ENCODE peak calls at places on chromosomes 11 and 22, in five cellular contexts. One of them, this sample, is unnamed.

GRCh38 chr11:129270471-129270870 is 78.3 kb upstream of the ARHGAP32 start:
- DNase-seq in body of pancreas: no peak
- DNase-seq in suprapubic skin: no peak
- DNase-seq in heart left ventricle: no peak
- DNase-seq in lower leg skin: no peak
- DNase-seq in this sample: no peak

GRCh38 chr11:119795231-119795630 is 66.2 kb upstream of the NECTIN1 start:
- DNase-seq in heart left ventricle: no peak
- DNase-seq in suprapubic skin: no peak
- DNase-seq in body of pancreas: no peak
- DNase-seq in lower leg skin: no peak
- DNase-seq in this sample: no peak

GRCh38 chr11:120719348-120719747 is 207.8 kb downstream of the GRIK4 start:
- DNase-seq in heart left ventricle: no peak
- DNase-seq in suprapubic skin: no peak
- DNase-seq in lower leg skin: no peak
- DNase-seq in body of pancreas: no peak
- DNase-seq in this sample: no peak

GRCh38 chr22:29623553-29624169 is 20.2 kb downstream of the NF2 start:
- DNase-seq in body of pancreas: no peak
- DNase-seq in heart left ventricle: no peak
- DNase-seq in lower leg skin: no peak
- DNase-seq in suprapubic skin: no peak
- DNase-seq in this sample: no peak

GRCh38 chr11:44840085-44840478 is 110.6 kb downstream of the TP53I11 start:
- DNase-seq in heart left ventricle: no peak
- DNase-seq in suprapubic skin: no peak
- DNase-seq in lower leg skin: no peak
- DNase-seq in body of pancreas: no peak
- DNase-seq in this sample: peak

GRCh38 chr22:44532466-44533025 is 34.5 kb upstream of the RTL6 start:
- DNase-seq in suprapubic skin: no peak
- DNase-seq in lower leg skin: no peak
- DNase-seq in body of pancreas: no peak
- DNase-seq in heart left ventricle: no peak
- DNase-seq in this sample: no peak

GRCh38 chr11:65920035-65920802 is 993 bp downstream of the DRAP1 start:
- DNase-seq in body of pancreas: no peak
- DNase-seq in lower leg skin: peak
- DNase-seq in suprapubic skin: peak
- DNase-seq in heart left ventricle: no peak
- DNase-seq in this sample: no peak

GRCh38 chr11:12581923-12582322 is 92.3 kb upstream of the TEAD1 start:
- DNase-seq in body of pancreas: no peak
- DNase-seq in heart left ventricle: no peak
- DNase-seq in lower leg skin: no peak
- DNase-seq in suprapubic skin: no peak
- DNase-seq in this sample: no peak

GRCh38 chr11:46489668-46490560 is 98.3 kb upstream of the CHRM4 start:
- DNase-seq in body of pancreas: peak
- DNase-seq in suprapubic skin: no peak
- DNase-seq in heart left ventricle: no peak
- DNase-seq in lower leg skin: no peak
- DNase-seq in this sample: peak

GRCh38 chr11:61609000-61609969 is 28.4 kb upstream of the SYT7 start:
- DNase-seq in lower leg skin: no peak
- DNase-seq in body of pancreas: no peak
- DNase-seq in suprapubic skin: no peak
- DNase-seq in heart left ventricle: no peak
- DNase-seq in this sample: no peak

GRCh38 chr11:10267821-10268220 is 26.2 kb downstream of the SBF2 start:
- DNase-seq in heart left ventricle: no peak
- DNase-seq in suprapubic skin: no peak
- DNase-seq in body of pancreas: no peak
- DNase-seq in lower leg skin: no peak
- DNase-seq in this sample: no peak

GRCh38 chr11:76891285-76891684 is 30.6 kb downstream of the ACER3 start:
- DNase-seq in body of pancreas: no peak
- DNase-seq in lower leg skin: no peak
- DNase-seq in heart left ventricle: no peak
- DNase-seq in suprapubic skin: no peak
- DNase-seq in this sample: no peak

GRCh38 chr11:38814670-38815069 is 2216.6 kb upstream of the RAG2 start:
- DNase-seq in suprapubic skin: no peak
- DNase-seq in lower leg skin: no peak
- DNase-seq in body of pancreas: no peak
- DNase-seq in heart left ventricle: no peak
- DNase-seq in this sample: no peak

GRCh38 chr22:23762866-23763578 is at the start of gene C22orf15:
- DNase-seq in heart left ventricle: no peak
- DNase-seq in lower leg skin: no peak
- DNase-seq in body of pancreas: no peak
- DNase-seq in suprapubic skin: no peak
- DNase-seq in this sample: peak

GRCh38 chr11:68117896-68118470 is 3.2 kb downstream of the CHKA start:
- DNase-seq in heart left ventricle: no peak
- DNase-seq in body of pancreas: no peak
- DNase-seq in suprapubic skin: peak
- DNase-seq in lower leg skin: peak
- DNase-seq in this sample: no peak

DNA sequence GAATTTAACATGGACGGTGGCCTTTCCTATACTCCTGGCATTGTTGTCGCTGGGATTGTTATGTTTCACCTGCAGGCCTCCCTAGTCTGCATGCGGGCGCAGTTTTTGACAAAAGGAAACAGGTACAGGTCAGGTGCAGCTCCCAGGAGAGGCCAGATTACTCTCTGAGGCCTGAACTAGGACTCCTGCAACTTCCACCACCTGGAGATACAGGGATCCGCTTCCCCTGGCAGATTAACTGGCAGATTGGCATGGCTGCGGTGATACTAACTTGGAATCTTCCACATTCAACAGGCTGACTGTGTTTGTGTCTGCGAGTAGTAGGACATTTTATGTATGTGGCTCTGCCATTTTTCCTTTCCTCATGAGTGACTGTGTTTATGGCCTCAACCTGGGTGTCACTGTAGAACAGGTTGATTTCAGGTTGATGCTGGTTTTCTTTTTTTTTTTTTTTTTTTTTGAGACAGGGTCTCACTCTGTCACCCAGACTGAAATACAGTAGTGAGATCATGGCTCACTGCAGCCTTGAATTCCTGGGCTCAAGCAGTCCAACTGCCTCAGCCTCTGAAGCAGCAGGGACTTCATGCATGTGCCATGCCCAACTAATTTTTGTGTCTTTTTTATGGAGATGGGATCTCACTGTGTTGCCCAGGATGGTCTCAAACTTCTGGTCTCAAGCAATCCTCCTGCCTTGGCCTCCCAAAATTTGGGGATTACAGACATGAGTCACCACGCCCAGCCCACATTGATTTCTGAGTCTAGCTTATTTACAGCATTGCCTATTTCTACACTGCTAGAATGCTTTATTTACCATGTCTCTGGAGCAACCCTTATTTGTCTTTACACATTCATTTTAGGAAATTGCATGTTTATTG is 1.7 kb upstream of the USP28 start:
- DNase-seq in body of pancreas: no peak
- DNase-seq in suprapubic skin: no peak
- DNase-seq in heart left ventricle: no peak
- DNase-seq in lower leg skin: peak
- DNase-seq in this sample: peak
- H3K4me3 ChIP-seq in body of pancreas: no peak
- H3K4me3 ChIP-seq in suprapubic skin: no peak
- H3K4me3 ChIP-seq in heart left ventricle: no peak
- H3K4me3 ChIP-seq in lower leg skin: no peak
- H3K4me3 ChIP-seq in this sample: peak

DNA sequence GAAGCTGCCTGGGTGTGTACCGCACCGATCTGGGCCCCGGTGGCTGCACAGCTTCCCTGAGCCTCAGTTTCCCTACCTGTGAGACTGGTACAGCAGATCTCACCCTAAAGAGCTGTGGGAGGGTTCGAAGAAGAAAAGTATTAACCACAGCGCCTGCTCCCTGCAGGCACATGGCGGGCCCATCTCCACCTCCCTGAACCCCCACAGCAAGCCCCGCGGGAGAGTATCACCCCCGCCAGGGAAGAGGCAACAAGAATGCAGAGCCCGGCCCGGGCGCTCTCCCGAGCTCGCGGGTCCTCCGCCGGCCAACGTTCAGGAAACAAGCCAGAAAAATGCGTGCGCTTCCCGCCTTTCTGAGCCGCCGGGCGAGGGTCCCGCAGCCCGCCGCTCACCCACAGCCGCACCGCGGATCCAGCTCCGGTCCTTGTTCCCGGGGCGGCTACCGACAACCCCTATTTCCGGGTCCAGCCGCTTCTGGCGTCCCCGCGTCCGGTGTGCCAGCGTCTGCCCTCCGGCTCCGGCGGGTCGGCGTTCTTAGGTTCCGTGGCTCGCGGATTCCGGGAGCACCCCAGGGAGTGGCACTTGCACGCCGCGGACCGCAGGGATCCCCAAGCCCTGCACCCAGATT is at the start of gene TOP3B:
- DNase-seq in heart left ventricle: peak
- DNase-seq in body of pancreas: peak
- DNase-seq in suprapubic skin: peak
- DNase-seq in lower leg skin: peak
- DNase-seq in this sample: peak
- TF ChIP-seq POLR2A in heart left ventricle: no peak
- TF ChIP-seq POLR2A in body of pancreas: peak
- TF ChIP-seq POLR2A in suprapubic skin: peak
- TF ChIP-seq POLR2A in lower leg skin: no peak
- TF ChIP-seq POLR2A in this sample: peak

GRCh38 chr22:41798736-41799135 is 1.7 kb upstream of the CCDC134 start:
- DNase-seq in lower leg skin: no peak
- DNase-seq in heart left ventricle: no peak
- DNase-seq in body of pancreas: no peak
- DNase-seq in suprapubic skin: no peak
- DNase-seq in this sample: no peak

GRCh38 chr22:41801147-41801819 is 804 bp downstream of the CCDC134 start:
- DNase-seq in heart left ventricle: no peak
- DNase-seq in lower leg skin: no peak
- DNase-seq in suprapubic skin: no peak
- DNase-seq in body of pancreas: no peak
- DNase-seq in this sample: peak

GRCh38 chr22:41799486-41800347 is 762 bp upstream of the CCDC134 start:
- DNase-seq in body of pancreas: peak
- DNase-seq in lower leg skin: peak
- DNase-seq in suprapubic skin: peak
- DNase-seq in heart left ventricle: peak
- DNase-seq in this sample: peak

GRCh38 chr22:41800348-41801146 is at the start of gene CCDC134:
- DNase-seq in lower leg skin: peak
- DNase-seq in suprapubic skin: peak
- DNase-seq in body of pancreas: peak
- DNase-seq in heart left ventricle: peak
- DNase-seq in this sample: peak

DNA sequence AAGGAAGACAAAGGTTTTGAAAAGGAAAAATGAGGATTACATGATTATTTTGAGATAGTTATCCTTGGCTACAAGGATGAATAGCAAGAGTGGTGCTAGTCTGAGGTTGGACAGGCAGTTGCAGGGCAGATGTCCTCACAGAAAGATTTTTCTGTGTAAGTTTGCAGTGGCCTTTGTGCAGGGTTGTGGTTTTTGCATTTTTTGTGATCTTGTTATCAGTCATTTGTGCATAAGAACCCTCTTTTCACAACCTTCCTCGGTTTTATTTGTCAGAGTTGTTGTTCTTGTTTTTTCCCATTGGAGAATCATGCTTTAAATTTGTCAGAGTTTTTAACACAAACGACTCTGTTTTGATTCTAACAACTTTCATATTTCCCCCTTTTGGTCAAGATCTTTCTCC is 1.4 kb downstream of the CCDC134 start:
- DNase-seq in lower leg skin: no peak
- DNase-seq in heart left ventricle: no peak
- DNase-seq in suprapubic skin: no peak
- DNase-seq in body of pancreas: no peak
- DNase-seq in this sample: no peak
- H3K4me3 ChIP-seq in lower leg skin: no peak
- H3K4me3 ChIP-seq in heart left ventricle: peak
- H3K4me3 ChIP-seq in suprapubic skin: no peak
- H3K4me3 ChIP-seq in body of pancreas: no peak
- H3K4me3 ChIP-seq in this sample: peak

GRCh38 chr11:64246874-64247728 is at the start of gene PPP1R14B:
- DNase-seq in heart left ventricle: peak
- DNase-seq in lower leg skin: peak
- DNase-seq in body of pancreas: peak
- DNase-seq in suprapubic skin: peak
- DNase-seq in this sample: peak
- TF ChIP-seq POLR2A in heart left ventricle: no peak
- TF ChIP-seq POLR2A in lower leg skin: no peak
- TF ChIP-seq POLR2A in body of pancreas: peak
- TF ChIP-seq POLR2A in suprapubic skin: no peak
- TF ChIP-seq POLR2A in this sample: peak

GRCh38 chr11:92765965-92766371 is 203.5 kb upstream of the MTNR1B start:
- DNase-seq in heart left ventricle: peak
- DNase-seq in suprapubic skin: no peak
- DNase-seq in body of pancreas: peak
- DNase-seq in lower leg skin: no peak
- DNase-seq in this sample: peak
- H3K4me3 ChIP-seq in heart left ventricle: peak
- H3K4me3 ChIP-seq in suprapubic skin: peak
- H3K4me3 ChIP-seq in body of pancreas: no peak
- H3K4me3 ChIP-seq in lower leg skin: no peak
- H3K4me3 ChIP-seq in this sample: no peak